ENCODE peak calls at places on chromosomes 2 and 18, in four cellular contexts. V is mesenteric fat pad; X is sciatic nerve; Q is stimulated activated CD4-positive, alpha-beta T cell treated with anti-CD3 and anti-CD28 coated beads, Interleukin-12 subunit alpha, Interleukin-12 subunit beta, amount 100 ng/mL, for 4 hours. M is an unnamed sample.

GRCh38 chr2:138132108-138132507 is 167.8 kb downstream of the HNMT start:
- DNase-seq in Q (no peak), V (no peak), X (no peak), M (no peak)

GRCh38 chr18:48098538-48098937 is 168.1 kb upstream of the SMAD2 start:
- DNase-seq in Q (no peak), V (peak), X (no peak), M (no peak)

GRCh38 chr18:28647961-28648360 is 471.0 kb upstream of the CDH2 start:
- DNase-seq in V (no peak), X (no peak), Q (no peak), M (no peak)

GRCh38 chr2:17635007-17635406 is 94.5 kb downstream of the VSNL1 start:
- DNase-seq in X (no peak), Q (no peak), V (no peak), M (no peak)

GRCh38 chr2:43879261-43879660 is 40.5 kb downstream of the ABCG8 start:
- DNase-seq in V (no peak), X (no peak), Q (no peak), M (no peak)

GRCh38 chr18:55586841-55587240 is 1.2 kb downstream of the TCF4 start:
- DNase-seq in V (no peak), X (no peak), Q (no peak), M (no peak)

GRCh38 chr2:239721531-239721930 is 303.6 kb downstream of the NDUFA10 start:
- DNase-seq in X (peak), Q (no peak), V (peak), M (no peak)

GRCh38 chr2:240788482-240788881 is 31.5 kb downstream of the KIF1A start:
- DNase-seq in Q (no peak), V (no peak), X (no peak), M (no peak)

GRCh38 chr2:104969564-104969963 is 68.3 kb upstream of the MRPS9 start:
- DNase-seq in V (no peak), Q (no peak), X (no peak), M (no peak)

GRCh38 chr2:234994340-234995321 is 42.8 kb downstream of the SH3BP4 start:
- DNase-seq in V (no peak), Q (no peak), X (no peak), M (no peak)

GRCh38 chr2:241842620-241843211 is 16.0 kb downstream of the PDCD1 start:
- DNase-seq in X (peak), Q (no peak), V (peak), M (no peak)

GRCh38 chr2:26735883-26736588 is 28.0 kb upstream of the SLC35F6 start:
- DNase-seq in Q (no peak), V (no peak), X (no peak), M (no peak)

GRCh38 chr2:29398384-29399237 is 283.4 kb downstream of the CLIP4 start:
- DNase-seq in X (no peak), Q (no peak), V (no peak), M (no peak)

GRCh38 chr2:226398580-226398979 is 401.0 kb downstream of the IRS1 start:
- DNase-seq in Q (no peak), V (no peak), X (no peak), M (no peak)

GRCh38 chr2:98191880-98192279 is 104.9 kb downstream of the VWA3B start:
- DNase-seq in X (no peak), Q (no peak), V (no peak), M (no peak)

GRCh38 chr2:109468893-109469292 is 144.9 kb downstream of the SEPTIN10 start:
- DNase-seq in V (no peak), X (no peak), Q (no peak), M (no peak)

GRCh38 chr2:126771094-126771493 is 115.1 kb downstream of the GYPC start:
- DNase-seq in Q (no peak), V (peak), X (peak), M (no peak)

GRCh38 chr18:2979027-2979570 is 33.8 kb downstream of the LPIN2 start:
- DNase-seq in X (no peak), V (no peak), Q (no peak), M (no peak)

GRCh38 chr2:226795281-226796011 is 4.2 kb downstream of the IRS1 start:
- DNase-seq in Q (no peak), V (peak), X (no peak), M (no peak)

GRCh38 chr18:35458677-35459441 is 38.9 kb downstream of the INO80C start:
- DNase-seq in X (no peak), Q (no peak), V (no peak), M (peak)

GRCh38 chr18:78739115-78739514 is 240.5 kb upstream of the SALL3 start:
- DNase-seq in Q (no peak), X (peak), V (peak), M (no peak)

GRCh38 chr2:47904903-47905453 is 1.3 kb downstream of the FBXO11 start:
- DNase-seq in V (no peak), Q (peak), X (peak), M (no peak)

GRCh38 chr18:55384551-55385275 is 203.3 kb downstream of the TCF4 start:
- DNase-seq in X (no peak), Q (no peak), V (no peak), M (no peak)

GRCh38 chr2:27025861-27026851 is 6.6 kb upstream of the TMEM214 start:
- DNase-seq in Q (no peak), X (no peak), V (peak), M (no peak)

GRCh38 chr2:61770746-61771145 is 83.1 kb downstream of the FAM161A start:
- DNase-seq in Q (no peak), V (no peak), X (no peak), M (peak)

GRCh38 chr2:129857200-129857599 is 122.3 kb upstream of the RAB6C start:
- DNase-seq in X (no peak), Q (no peak), V (no peak), M (no peak)

GRCh38 chr2:160862226-160862625 is 298.0 kb upstream of the TANK start:
- DNase-seq in V (no peak), X (no peak), Q (no peak), M (no peak)

GRCh38 chr2:119678021-119678656 is 862 bp upstream of the TMEM177 start:
- DNase-seq in Q (no peak), X (peak), V (peak), M (no peak)

GRCh38 chr2:43224131-43224570 is 2.3 kb downstream of the ZFP36L2 start:
- DNase-seq in V (no peak), X (peak), Q (peak), M (peak)

GRCh38 chr2:44389895-44390294 is 28.1 kb downstream of the CAMKMT start:
- DNase-seq in V (no peak), Q (no peak), X (no peak), M (no peak)

GRCh38 chr2:33775306-33775705 is 176.2 kb upstream of the FAM98A start:
- DNase-seq in X (no peak), V (no peak), Q (no peak), M (no peak)

GRCh38 chr2:104444840-104445239 is 409.1 kb upstream of the POU3F3 start:
- DNase-seq in V (no peak), X (no peak), Q (no peak), M (no peak)

GRCh38 chr2:120765911-120766757 is 30.5 kb downstream of the GLI2 start:
- DNase-seq in Q (no peak), X (peak), V (no peak), M (no peak)

M was measured in SW 1271.